ENCODE peak calls at places on chromosomes 2 and 18, in four cellular contexts. H is IMR-90, U is mesendoderm, K is mesenchymal stem cell. Q is an unnamed sample.

GRCh38 chr2:191936882-191937405 is 90.1 kb upstream of the CAVIN2 start:
- DNase-seq in H (no peak), U (no peak), K (no peak), Q (no peak)

GRCh38 chr2:126408671-126409070 is 247.3 kb upstream of the GYPC start:
- DNase-seq in H (no peak), U (no peak), K (no peak), Q (no peak)

GRCh38 chr2:224712346-224712745 is 3.8 kb downstream of the CCDC195 start:
- DNase-seq in H (peak; percentile 2), U (no peak), K (no peak), Q (no peak)

GRCh38 chr2:28347596-28347995 is 45.1 kb upstream of the FOSL2 start:
- DNase-seq in H (no peak), U (no peak), K (no peak), Q (no peak)

GRCh38 chr18:63683152-63683551 is 19.6 kb upstream of the SERPINB11 start:
- DNase-seq in H (peak; percentile 96), U (peak; percentile 94), K (peak; percentile 80), Q (peak; percentile 39)

GRCh38 chr18:67951166-67951565 is 434.6 kb upstream of the DSEL start:
- DNase-seq in H (peak; percentile 65), U (no peak), K (no peak), Q (no peak)

GRCh38 chr2:43340066-43340465 is 113.7 kb upstream of the ZFP36L2 start:
- DNase-seq in H (peak; percentile 78), U (no peak), K (peak; percentile 73), Q (no peak)

GRCh38 chr2:160790738-160791137 is 297.1 kb upstream of the RBMS1 start:
- DNase-seq in H (no peak), U (no peak), K (no peak), Q (no peak)

GRCh38 chr2:44836174-44836573 is 105.3 kb upstream of the SIX3 start:
- DNase-seq in H (no peak), U (no peak), K (no peak), Q (no peak)

GRCh38 chr2:146741260-146741659 is 1103.6 kb upstream of the ACVR2A start:
- DNase-seq in H (no peak), U (no peak), K (no peak), Q (no peak)

GRCh38 chr2:170086751-170087150 is 91.2 kb upstream of the MYO3B start:
- DNase-seq in H (no peak), U (no peak), K (no peak), Q (no peak)

GRCh38 chr18:50806208-50806616 is 13.6 kb downstream of the MRO start:
- DNase-seq in H (no peak), U (peak; percentile 92), K (no peak), Q (peak; percentile 40)

GRCh38 chr2:129709956-129710598 is 269.4 kb upstream of the RAB6C start:
- DNase-seq in H (no peak), U (no peak), K (no peak), Q (peak; percentile 31)

GRCh38 chr2:75064691-75065396 is 106.4 kb downstream of the POLE4 start:
- DNase-seq in H (peak; percentile 58), U (peak; percentile 84), K (peak; percentile 64), Q (peak; percentile 81)

GRCh38 chr18:48539406-48540328 is 836 bp downstream of the CTIF start:
- DNase-seq in H (peak; percentile 59), U (peak; percentile 81), K (peak; percentile 78), Q (peak; percentile 50)

GRCh38 chr2:143553261-143553660 is 424.0 kb downstream of the ARHGAP15 start:
- DNase-seq in H (peak; percentile 23), U (no peak), K (peak; percentile 34), Q (no peak)

GRCh38 chr2:217102941-217103340 is 243.1 kb upstream of the TNP1 start:
- DNase-seq in H (no peak), U (no peak), K (no peak), Q (no peak)

GRCh38 chr18:63980027-63980426 is 10.1 kb downstream of the SERPINB8 start:
- DNase-seq in H (no peak), U (no peak), K (no peak), Q (no peak)

GRCh38 chr2:36733215-36733614 is 36.7 kb downstream of the VIT start:
- DNase-seq in H (no peak), U (peak; percentile 14), K (no peak), Q (no peak)

GRCh38 chr2:109644571-109645275 is 30.6 kb downstream of the SOWAHC start:
- DNase-seq in H (no peak), U (peak; percentile 85), K (peak; percentile 45), Q (peak; percentile 45)

GRCh38 chr18:54222922-54223567 is 1.4 kb downstream of the MBD2 start:
- DNase-seq in H (no peak), U (peak; percentile 37), K (no peak), Q (no peak)

GRCh38 chr2:24010477-24011277 is 792 bp downstream of the MFSD2B start:
- DNase-seq in H (no peak), U (no peak), K (no peak), Q (peak; percentile 51)

GRCh38 chr2:53843595-53843994 is 16.2 kb downstream of the GPR75 start:
- DNase-seq in H (no peak), U (no peak), K (no peak), Q (no peak)

GRCh38 chr2:74383254-74383653 is 3.1 kb upstream of the DCTN1 start:
- DNase-seq in H (peak; percentile 86), U (no peak), K (peak; percentile 23), Q (no peak)

GRCh38 chr18:50629148-50629631 is 69.3 kb downstream of the MAPK4 start:
- DNase-seq in H (no peak), U (no peak), K (no peak), Q (no peak)

GRCh38 chr2:217937446-217937845 is 65.3 kb downstream of the TNS1 start:
- DNase-seq in H (no peak), U (no peak), K (no peak), Q (no peak)

GRCh38 chr2:219570924-219571310 is 422 bp downstream of the OBSL1 start:
- DNase-seq in H (peak; percentile 12), U (no peak), K (no peak), Q (no peak)

GRCh38 chr2:239603411-239604356 is 202.9 kb upstream of the HDAC4 start:
- DNase-seq in H (no peak), U (no peak), K (no peak), Q (no peak)

GRCh38 chr2:176146101-176146500 is 5.2 kb upstream of the HOXD4 start:
- DNase-seq in H (no peak), U (no peak), K (no peak), Q (no peak)

GRCh38 chr18:78542204-78542603 is 437.4 kb upstream of the SALL3 start:
- DNase-seq in H (no peak), U (peak; percentile 26), K (no peak), Q (no peak)

GRCh38 chr2:240922982-240923537 is 16.9 kb downstream of the CROCC2 start:
- DNase-seq in H (no peak), U (no peak), K (no peak), Q (peak; percentile 19)

GRCh38 chr18:32760391-32760790 is 12.4 kb downstream of the KLHL14 start:
- DNase-seq in H (no peak), U (no peak), K (no peak), Q (peak; percentile 73)

GRCh38 chr18:63578357-63578958 is 8.7 kb upstream of the SERPINB13 start:
- DNase-seq in H (peak; percentile 36), U (peak; percentile 54), K (peak; percentile 47), Q (peak; percentile 40)

GRCh38 chr2:9206991-9207640 is 504 bp downstream of the ASAP2 start:
- DNase-seq in H (no peak), U (peak; percentile 44), K (peak; percentile 43), Q (no peak)

GRCh38 chr18:60549338-60549960 is 176.9 kb upstream of the MC4R start:
- DNase-seq in H (peak; percentile 78), U (peak; percentile 62), K (peak; percentile 72), Q (no peak)

GRCh38 chr2:69177785-69178636 is 165.0 kb downstream of the ANTXR1 start:
- DNase-seq in H (peak; percentile 92), U (peak; percentile 99), K (peak; percentile 100), Q (peak; percentile 98)

GRCh38 chr2:83234291-83234690 is 1224.8 kb downstream of the SUCLG1 start:
- DNase-seq in H (no peak), U (no peak), K (no peak), Q (no peak)

GRCh38 chr2:128309341-128310093 is 9.2 kb downstream of the HS6ST1 start:
- DNase-seq in H (peak; percentile 86), U (no peak), K (peak; percentile 87), Q (peak; percentile 25)

GRCh38 chr2:46198931-46199330 is 98.3 kb upstream of the EPAS1 start:
- DNase-seq in H (no peak), U (no peak), K (no peak), Q (no peak)
- H3K79me1 ChIP-seq in H (no peaks in the 10 kb centered on the region), U (no peaks in the 10 kb centered on the region), K (no peaks in the 10 kb centered on the region), Q (no peaks in the 10 kb centered on the region)

DNA sequence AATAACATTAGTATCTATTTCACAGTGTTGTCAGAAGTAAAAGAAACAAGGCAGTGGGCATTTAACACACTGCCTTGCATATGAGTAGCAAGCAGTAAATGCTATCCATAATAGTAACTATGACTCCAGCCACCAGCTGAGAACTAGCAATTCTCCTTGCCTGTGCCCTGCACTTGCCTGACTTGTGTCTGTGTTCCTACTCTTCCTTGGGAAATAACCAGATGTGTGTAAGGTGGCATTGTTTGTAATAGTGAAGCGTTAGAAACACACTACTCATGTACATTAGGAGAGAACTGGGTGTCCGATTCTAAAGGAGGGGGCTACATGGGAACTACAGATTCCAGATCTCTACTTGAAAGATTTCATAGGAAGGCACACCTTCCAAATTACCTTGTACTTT is 197.8 kb downstream of the STK39 start:
- DNase-seq in H (no peak), U (no peak), K (no peak), Q (no peak)
- H3K79me1 ChIP-seq in H (peaks cover 11% of the 10 kb centered on the region), U (no peaks in the 10 kb centered on the region), K (peaks cover 18% of the 10 kb centered on the region), Q (no peaks in the 10 kb centered on the region)

DNA sequence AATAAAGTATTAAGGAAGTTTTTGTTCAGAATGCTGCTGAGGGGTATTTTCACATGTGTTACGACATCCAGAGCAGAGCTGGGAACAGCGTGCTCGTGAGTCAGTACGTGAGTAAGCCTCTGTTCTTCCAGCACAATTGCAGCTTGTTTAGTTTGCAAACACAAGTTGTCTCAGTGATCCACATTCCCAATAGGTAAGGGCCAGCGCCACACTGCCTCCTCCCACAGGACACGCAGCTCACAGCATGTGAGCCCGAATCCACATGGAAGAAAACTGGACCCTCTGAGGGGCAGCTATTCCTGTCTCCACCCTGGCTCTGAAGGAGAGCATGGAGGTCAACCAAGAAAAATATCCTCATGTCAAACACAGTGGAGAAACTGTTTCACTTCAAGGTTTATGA is 173.9 kb upstream of the PID1 start:
- DNase-seq in H (peak; percentile 92), U (peak; percentile 41), K (peak; percentile 89), Q (no peak)
- H3K79me1 ChIP-seq in H (no peaks in the 10 kb centered on the region), U (no peaks in the 10 kb centered on the region), K (no peaks in the 10 kb centered on the region), Q (no peaks in the 10 kb centered on the region)

DNA sequence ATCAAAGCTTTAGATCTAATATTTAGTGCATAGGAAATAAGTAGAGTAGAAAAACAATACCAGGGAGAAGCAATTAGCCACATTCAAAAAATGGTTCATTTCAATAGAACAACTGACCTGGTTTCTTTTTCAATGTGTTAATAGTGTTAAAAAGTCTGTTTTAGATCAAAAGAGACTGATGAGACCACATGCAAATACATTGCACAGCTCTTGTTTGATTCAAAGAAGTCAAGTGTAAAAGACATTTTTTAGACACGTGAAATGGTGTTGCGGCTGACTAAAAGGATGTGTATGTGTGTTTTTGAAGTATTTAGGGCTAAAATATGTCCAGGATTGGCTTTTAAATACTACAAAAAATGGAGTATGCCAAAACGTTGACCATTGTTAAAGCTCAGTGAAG is 1.2 kb upstream of the AOX1 start:
- DNase-seq in H (no peak), U (no peak), K (no peak), Q (no peak)
- H3K79me1 ChIP-seq in H (no peaks in the 10 kb centered on the region), U (no peaks in the 10 kb centered on the region), K (no peaks in the 10 kb centered on the region), Q (no peaks in the 10 kb centered on the region)

Q was measured in H9.